ENCODE peak calls at places on chromosomes 4 and X, in six cellular contexts. I, E, L, D, K and R are unnamed samples.

GRCh38 chr4:152678841-152679240 is 956 bp downstream of the TMEM154 start:
- DNase-seq in I (no peak), E (no peak), L (no peak), D (no peak), K (no peak), R (no peak)

GRCh38 chrX:22357621-22358020 is 84.9 kb downstream of the CBLL2 start:
- DNase-seq in I (no peak), E (no peak), L (no peak), D (no peak), K (no peak), R (no peak)

GRCh38 chr4:131113704-131114103 is 2017.8 kb downstream of the C4orf33 start:
- DNase-seq in I (no peak), E (no peak), L (no peak), D (no peak), K (no peak), R (no peak)

GRCh38 chr4:24093446-24093845 is 203.6 kb upstream of the PPARGC1A start:
- DNase-seq in I (no peak), E (no peak), L (no peak), D (no peak), K (no peak), R (no peak)

GRCh38 chr4:6468376-6468775 is 4.0 kb downstream of the PPP2R2C start:
- DNase-seq in I (no peak), E (no peak), L (no peak), D (no peak), K (no peak), R (no peak)

GRCh38 chrX:34521563-34521962 is 135.5 kb downstream of the TMEM47 start:
- DNase-seq in I (no peak), E (no peak), L (no peak), D (no peak), K (peak), R (peak)

GRCh38 chr4:38949416-38950051 is 81.9 kb downstream of the FAM114A1 start:
- DNase-seq in I (no peak), E (no peak), L (no peak), D (no peak), K (no peak), R (no peak)

GRCh38 chr4:105050896-105051295 is 95.8 kb upstream of the TET2 start:
- DNase-seq in I (no peak), E (no peak), L (no peak), D (no peak), K (no peak), R (no peak)

GRCh38 chr4:159400782-159401712 is 298.2 kb downstream of the RAPGEF2 start:
- DNase-seq in I (no peak), E (no peak), L (no peak), D (no peak), K (no peak), R (no peak)

GRCh38 chr4:87353592-87353991 is 30.9 kb upstream of the HSD17B13 start:
- DNase-seq in I (no peak), E (peak), L (peak), D (peak), K (peak), R (no peak)

GRCh38 chr4:133147922-133148689 is 988 bp upstream of the PCDH10 start:
- DNase-seq in I (no peak), E (peak), L (no peak), D (no peak), K (peak), R (no peak)
- H3K4me3 ChIP-seq in I (peak), E (peak), L (peak), D (no peak), K (peak), R (no peak)

GRCh38 chr4:184744251-184744650 is 10.4 kb upstream of the CENPU start:
- DNase-seq in I (no peak), E (no peak), L (no peak), D (no peak), K (no peak), R (no peak)

GRCh38 chr4:184748251-184748652 is 14.4 kb upstream of the CENPU start:
- DNase-seq in I (peak), E (no peak), L (no peak), D (no peak), K (peak), R (peak)

GRCh38 chr4:184747034-184747830 is 13.3 kb upstream of the CENPU start:
- DNase-seq in I (peak), E (peak), L (no peak), D (no peak), K (peak), R (peak)

GRCh38 chr4:184745747-184746531 is 12.0 kb upstream of the CENPU start:
- DNase-seq in I (peak), E (peak), L (peak), D (peak), K (peak), R (peak)

GRCh38 chr4:184746532-184746870 is 12.6 kb upstream of the CENPU start:
- DNase-seq in I (peak), E (peak), L (peak), D (no peak), K (no peak), R (peak)
- H3K4me3 ChIP-seq in I (peak), E (no peak), L (no peak), D (no peak), K (no peak), R (peak)

GRCh38 chrX:9846631-9847030 is 60.4 kb downstream of the SHROOM2 start:
- DNase-seq in I (no peak), E (no peak), L (no peak), D (no peak), K (no peak), R (no peak)
- H3K4me3 ChIP-seq in I (no peak), E (no peak), L (no peak), D (peak), K (no peak), R (no peak)

GRCh38 chrX:46838482-46838857 is 1.6 kb downstream of the RP2 start:
- DNase-seq in I (no peak), E (no peak), L (no peak), D (no peak), K (no peak), R (no peak)

GRCh38 chrX:46837543-46838481 is 969 bp downstream of the RP2 start:
- DNase-seq in I (no peak), E (no peak), L (no peak), D (no peak), K (no peak), R (no peak)

GRCh38 chrX:46840946-46841740 is 4.3 kb downstream of the RP2 start:
- DNase-seq in I (no peak), E (no peak), L (no peak), D (no peak), K (no peak), R (no peak)

GRCh38 chrX:46838974-46839480 is 2.2 kb downstream of the RP2 start:
- DNase-seq in I (no peak), E (no peak), L (no peak), D (no peak), K (no peak), R (no peak)

DNA sequence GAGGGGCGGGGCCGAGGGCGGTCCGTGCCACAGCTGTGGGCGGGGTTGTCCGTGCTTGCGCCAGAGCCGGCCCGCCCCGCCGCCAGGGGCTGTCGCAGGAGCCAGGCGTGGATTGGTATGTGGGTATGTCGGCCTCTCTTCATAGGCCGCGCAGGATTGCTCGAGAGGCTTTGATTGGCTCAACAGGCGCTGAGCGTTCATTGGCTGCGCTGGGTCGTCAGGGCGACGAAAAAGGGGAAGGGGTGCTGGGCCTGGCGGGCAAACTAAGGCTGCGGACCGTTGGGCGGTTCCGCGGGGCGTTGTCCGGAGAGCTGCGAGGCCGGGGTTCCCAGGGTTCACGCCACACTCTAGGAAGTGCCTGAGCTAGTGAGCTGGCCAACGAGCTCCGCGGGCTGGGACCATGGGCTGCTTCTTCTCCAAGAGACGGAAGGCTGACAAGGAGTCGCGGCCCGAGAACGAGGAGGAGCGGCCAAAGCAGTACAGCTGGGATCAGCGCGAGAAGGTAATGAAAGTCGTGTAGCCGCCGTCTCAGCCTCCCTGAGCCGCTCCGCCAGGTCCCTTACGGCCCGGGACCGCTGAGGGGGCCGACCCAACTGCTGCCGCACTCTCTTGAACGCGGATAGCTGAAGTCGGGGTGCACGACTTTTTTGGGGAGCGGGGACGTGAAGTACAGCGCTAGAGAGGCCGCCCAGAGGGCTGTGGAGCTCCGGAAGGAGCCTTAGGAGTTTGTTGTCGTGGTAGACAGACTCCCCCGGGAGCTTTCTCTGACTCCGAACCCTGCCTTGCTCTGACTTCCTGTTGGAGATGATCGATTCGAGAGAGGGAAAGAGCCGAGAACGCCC is at the start of gene RP2:
- DNase-seq in I (peak), E (peak), L (peak), D (peak), K (peak), R (peak)
- H3K4me3 ChIP-seq in I (peak), E (peak), L (peak), D (peak), K (peak), R (peak)